ENCODE peak calls at places on chromosomes 4 and X, in six cellular contexts. C, B, X, R, O and Y are unnamed samples.

GRCh38 chr4:38137080-38137479 is 176.9 kb downstream of the PTTG2 start:
- DNase-seq in C (no peak), B (no peak), X (no peak), R (no peak), O (no peak), Y (no peak)

GRCh38 chr4:78601013-78601412 is 49.4 kb downstream of the ANXA3 start:
- DNase-seq in C (no peak), B (no peak), X (peak), R (no peak), O (no peak), Y (no peak)

GRCh38 chrX:107730991-107731766 is 44.4 kb downstream of the TSC22D3 start:
- DNase-seq in C (no peak), B (peak), X (no peak), R (no peak), O (no peak), Y (no peak)

GRCh38 chr4:89242864-89243740 is 64.5 kb downstream of the GPRIN3 start:
- DNase-seq in C (peak), B (no peak), X (no peak), R (no peak), O (no peak), Y (no peak)

GRCh38 chr4:38857354-38858096 is 908 bp upstream of the TLR6 start:
- DNase-seq in C (no peak), B (peak), X (peak), R (peak), O (peak), Y (peak)

GRCh38 chr4:16075975-16076757 is 7.7 kb downstream of the PROM1 start:
- DNase-seq in C (no peak), B (no peak), X (no peak), R (no peak), O (no peak), Y (no peak)

GRCh38 chr4:10917475-10918103 is 233.0 kb upstream of the CLNK start:
- DNase-seq in C (no peak), B (no peak), X (no peak), R (no peak), O (no peak), Y (no peak)

GRCh38 chr4:108240356-108240755 is 71.6 kb upstream of the LEF1 start:
- DNase-seq in C (no peak), B (peak), X (no peak), R (no peak), O (no peak), Y (no peak)

GRCh38 chr4:108219998-108220397 is 51.3 kb upstream of the LEF1 start:
- DNase-seq in C (no peak), B (no peak), X (no peak), R (no peak), O (no peak), Y (no peak)

GRCh38 chrX:47241201-47242011 is 8.6 kb downstream of the USP11 start:
- DNase-seq in C (no peak), B (no peak), X (no peak), R (no peak), O (no peak), Y (no peak)

GRCh38 chr4:37139987-37140386 is 104.6 kb upstream of the NWD2 start:
- DNase-seq in C (no peak), B (no peak), X (no peak), R (no peak), O (no peak), Y (no peak)

GRCh38 chrX:13938053-13938765 is 91.5 kb downstream of the GEMIN8 start:
- DNase-seq in C (peak), B (no peak), X (peak), R (peak), O (no peak), Y (no peak)

GRCh38 chrX:103248553-103248952 is 6.4 kb downstream of the TCEAL8 start:
- DNase-seq in C (peak), B (peak), X (peak), R (no peak), O (no peak), Y (no peak)

GRCh38 chrX:103608305-103608963 is 671 bp downstream of the TCEAL3 start:
- DNase-seq in C (no peak), B (no peak), X (peak), R (no peak), O (no peak), Y (no peak)

GRCh38 chrX:110086162-110086915 is 83.4 kb downstream of the TMEM164 start:
- DNase-seq in C (no peak), B (peak), X (no peak), R (no peak), O (peak), Y (no peak)

GRCh38 chr4:15659768-15660394 is 4.7 kb upstream of the FBXL5 start:
- DNase-seq in C (no peak), B (peak), X (no peak), R (peak), O (no peak), Y (peak)

GRCh38 chr4:152385551-152385950 is 150.3 kb downstream of the FBXW7 start:
- DNase-seq in C (peak), B (peak), X (no peak), R (no peak), O (no peak), Y (no peak)

GRCh38 chrX:7145454-7145853 is 2.1 kb upstream of the STS start:
- DNase-seq in C (no peak), B (no peak), X (no peak), R (no peak), O (no peak), Y (no peak)

GRCh38 chr4:181679754-181680153 is 563.4 kb upstream of the TENM3 start:
- DNase-seq in C (no peak), B (no peak), X (no peak), R (no peak), O (no peak), Y (no peak)

GRCh38 chr4:186643501-186644315 is 79.9 kb downstream of the FAT1 start:
- DNase-seq in C (no peak), B (peak), X (no peak), R (no peak), O (no peak), Y (no peak)

GRCh38 chrX:13791559-13791958 is 25.3 kb downstream of the GPM6B start:
- DNase-seq in C (no peak), B (no peak), X (no peak), R (no peak), O (no peak), Y (no peak)

GRCh38 chrX:77087529-77088169 is 359.5 kb upstream of the FGF16 start:
- DNase-seq in C (no peak), B (peak), X (no peak), R (peak), O (no peak), Y (peak)

GRCh38 chr4:80011636-80012236 is 61.3 kb downstream of the ANTXR2 start:
- DNase-seq in C (no peak), B (peak), X (no peak), R (no peak), O (peak), Y (no peak)

GRCh38 chr4:5881340-5881739 is 11.5 kb downstream of the CRMP1 start:
- DNase-seq in C (peak), B (no peak), X (no peak), R (no peak), O (no peak), Y (no peak)

GRCh38 chr4:100421356-100421978 is 96.4 kb downstream of the EMCN start:
- DNase-seq in C (peak), B (peak), X (peak), R (no peak), O (no peak), Y (no peak)

GRCh38 chr4:71456841-71457240 is 118.0 kb downstream of the SLC4A4 start:
- DNase-seq in C (no peak), B (peak), X (no peak), R (no peak), O (peak), Y (no peak)

GRCh38 chr4:24405926-24406325 is 178.4 kb downstream of the DHX15 start:
- DNase-seq in C (no peak), B (no peak), X (no peak), R (no peak), O (no peak), Y (no peak)

GRCh38 chr4:70994069-70994366 is 569 bp downstream of the DCK start:
- DNase-seq in C (peak), B (no peak), X (no peak), R (no peak), O (no peak), Y (peak)

GRCh38 chrX:108734426-108734825 is 1.9 kb downstream of the IRS4 start:
- DNase-seq in C (no peak), B (no peak), X (no peak), R (no peak), O (no peak), Y (no peak)

GRCh38 chrX:1391370-1391706 is 575 bp downstream of the SLC25A6 start:
- DNase-seq in C (peak), B (peak), X (no peak), R (no peak), O (no peak), Y (no peak)

GRCh38 chr4:74366367-74366891 is 1.5 kb downstream of the EREG start:
- DNase-seq in C (no peak), B (no peak), X (peak), R (no peak), O (no peak), Y (no peak)
- H3K4me3 ChIP-seq in C (no peak), B (no peak), X (no peak), R (no peak), O (peak), Y (no peak)

GRCh38 chr4:118004088-118004487 is 30.2 kb upstream of the NDST3 start:
- DNase-seq in C (no peak), B (no peak), X (no peak), R (no peak), O (no peak), Y (no peak)

DNA sequence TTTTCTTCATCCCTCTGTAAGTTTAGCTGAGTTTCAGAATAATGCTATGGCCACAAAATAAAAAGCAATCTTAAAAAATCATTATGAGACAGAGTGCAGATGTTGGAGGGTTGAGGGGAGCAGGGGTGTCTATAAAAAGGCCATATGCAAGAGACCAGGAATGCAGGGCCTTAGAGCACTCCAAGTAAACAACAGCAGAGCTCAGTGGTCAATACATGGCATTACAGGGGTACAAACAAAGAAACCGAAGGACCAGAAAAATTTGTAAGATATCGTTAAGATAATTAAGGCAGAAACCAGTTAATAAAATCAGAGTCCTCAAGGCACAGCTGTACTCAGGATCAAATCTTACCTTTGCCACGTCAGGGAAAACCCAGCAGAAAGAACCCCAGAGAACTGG is 28.4 kb upstream of the NDST3 start:
- DNase-seq in C (peak), B (no peak), X (no peak), R (no peak), O (no peak), Y (no peak)
- TF ChIP-seq CTCF in C (peak), B (no peak), X (no peak), R (no peak), O (peak), Y (no peak)

GRCh38 chrX:129980043-129980442 is 2.4 kb upstream of the BCORL1 start:
- DNase-seq in C (no peak), B (no peak), X (peak), R (no peak), O (no peak), Y (no peak)
- H3K4me3 ChIP-seq in C (peak), B (peak), X (peak), R (no peak), O (peak), Y (no peak)

GRCh38 chr4:42306221-42307109 is 90.8 kb upstream of the SHISA3 start:
- DNase-seq in C (no peak), B (peak), X (no peak), R (peak), O (no peak), Y (no peak)

DNA sequence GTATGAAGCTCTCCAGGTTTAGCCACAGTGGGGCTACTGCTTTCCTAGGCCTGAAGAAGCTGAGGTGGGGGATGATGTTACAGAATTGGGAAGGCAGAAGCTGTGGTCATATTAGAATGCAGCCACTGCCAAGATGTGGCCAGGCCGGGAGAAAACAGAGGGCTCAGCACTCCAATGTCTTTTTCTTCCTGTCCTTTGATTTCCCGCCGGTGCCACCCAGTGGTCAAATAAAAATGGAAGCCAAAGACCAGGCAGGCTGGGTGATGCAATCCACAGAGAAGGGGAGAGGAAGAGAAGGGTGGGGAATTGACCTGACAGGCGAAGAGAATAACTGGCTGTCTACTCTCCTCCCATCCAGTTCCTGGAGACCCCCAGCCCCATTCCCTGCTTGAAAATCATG is 94.9 kb upstream of the SHISA3 start:
- DNase-seq in C (peak), B (peak), X (peak), R (no peak), O (no peak), Y (no peak)
- TF ChIP-seq CTCF in C (peak), B (peak), X (no peak), R (no peak), O (peak), Y (no peak)

GRCh38 chr4:125321709-125322362 is 7.1 kb downstream of the FAT4 start:
- DNase-seq in C (no peak), B (peak), X (no peak), R (no peak), O (no peak), Y (no peak)

GRCh38 chr4:125323547-125324100 is 8.9 kb downstream of the FAT4 start:
- DNase-seq in C (no peak), B (peak), X (no peak), R (no peak), O (no peak), Y (no peak)

GRCh38 chr4:125325733-125326132 is 11.0 kb downstream of the FAT4 start:
- DNase-seq in C (peak), B (no peak), X (no peak), R (no peak), O (no peak), Y (no peak)

GRCh38 chr4:125319311-125319710 is 4.6 kb downstream of the FAT4 start:
- DNase-seq in C (no peak), B (peak), X (no peak), R (no peak), O (no peak), Y (no peak)

DNA sequence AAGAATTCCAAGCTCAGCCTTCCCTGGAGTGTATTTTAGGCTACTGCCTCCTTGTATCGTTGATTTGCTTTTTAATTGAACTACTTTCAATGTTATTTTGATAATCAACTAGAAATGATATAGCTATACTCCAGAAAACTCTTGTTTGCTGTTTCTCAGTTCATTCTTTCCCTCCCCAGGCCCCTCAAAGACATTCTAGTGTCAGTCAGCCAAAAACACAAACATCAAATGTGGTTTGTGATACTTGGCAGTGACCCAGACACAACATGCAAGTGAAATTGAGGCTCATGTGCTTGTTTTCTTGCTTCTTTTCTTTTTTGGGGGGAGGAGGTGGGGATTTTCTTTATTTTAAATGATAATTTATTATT is 7.6 kb downstream of the FAT4 start:
- DNase-seq in C (no peak), B (peak), X (no peak), R (no peak), O (no peak), Y (no peak)
- H3K4me3 ChIP-seq in C (no peak), B (peak), X (no peak), R (peak), O (peak), Y (no peak)